ENCODE peak calls at places on chromosomes 11 and 22, in seven cellular contexts. One of them, this sample, is unnamed.

GRCh38 chr11:68028802-68029475 is 1.5 kb upstream of the NDUFS8 start:
- DNase-seq in thoracic aorta: no peak
- DNase-seq in stomach: no peak
- DNase-seq in kidney epithelial cell: peak; percentile 28
- DNase-seq in psoas muscle: no peak
- DNase-seq in mesothelial cell of epicardium: no peak
- DNase-seq in lower leg skin: no peak
- DNase-seq in this sample: peak; percentile 23

GRCh38 chr11:47152953-47153950 is 23.4 kb downstream of the ARFGAP2 start:
- DNase-seq in thoracic aorta: no peak
- DNase-seq in stomach: peak; percentile 84
- DNase-seq in kidney epithelial cell: no peak
- DNase-seq in psoas muscle: peak; percentile 89
- DNase-seq in mesothelial cell of epicardium: no peak
- DNase-seq in lower leg skin: peak; percentile 83
- DNase-seq in this sample: peak; percentile 49

GRCh38 chr22:31556627-31557203 is 60.4 kb downstream of the SFI1 start:
- DNase-seq in thoracic aorta: no peak
- DNase-seq in stomach: no peak
- DNase-seq in kidney epithelial cell: no peak
- DNase-seq in psoas muscle: no peak
- DNase-seq in mesothelial cell of epicardium: no peak
- DNase-seq in lower leg skin: no peak
- DNase-seq in this sample: peak; percentile 20

GRCh38 chr11:133595998-133596590 is 63.8 kb upstream of the OPCML start:
- DNase-seq in thoracic aorta: no peak
- DNase-seq in stomach: no peak
- DNase-seq in kidney epithelial cell: no peak
- DNase-seq in psoas muscle: no peak
- DNase-seq in mesothelial cell of epicardium: no peak
- DNase-seq in lower leg skin: no peak
- DNase-seq in this sample: no peak

GRCh38 chr11:77813256-77813655 is 7.3 kb downstream of the RSF1 start:
- DNase-seq in thoracic aorta: no peak
- DNase-seq in stomach: no peak
- DNase-seq in kidney epithelial cell: no peak
- DNase-seq in psoas muscle: no peak
- DNase-seq in mesothelial cell of epicardium: no peak
- DNase-seq in lower leg skin: no peak
- DNase-seq in this sample: peak; percentile 53

GRCh38 chr11:66617148-66617814 is 851 bp downstream of the RBM14 start:
- DNase-seq in thoracic aorta: peak; percentile 40
- DNase-seq in stomach: no peak
- DNase-seq in kidney epithelial cell: no peak
- DNase-seq in psoas muscle: peak; percentile 87
- DNase-seq in mesothelial cell of epicardium: no peak
- DNase-seq in lower leg skin: peak; percentile 71
- DNase-seq in this sample: peak; percentile 62

GRCh38 chr22:38783095-38783710 is 10.7 kb downstream of the DNAL4 start:
- DNase-seq in thoracic aorta: no peak
- DNase-seq in stomach: no peak
- DNase-seq in kidney epithelial cell: no peak
- DNase-seq in psoas muscle: peak; percentile 20
- DNase-seq in mesothelial cell of epicardium: no peak
- DNase-seq in lower leg skin: no peak
- DNase-seq in this sample: no peak

GRCh38 chr11:91946397-91947090 is 278.1 kb upstream of the FAT3 start:
- DNase-seq in thoracic aorta: no peak
- DNase-seq in stomach: no peak
- DNase-seq in kidney epithelial cell: no peak
- DNase-seq in psoas muscle: no peak
- DNase-seq in mesothelial cell of epicardium: no peak
- DNase-seq in lower leg skin: no peak
- DNase-seq in this sample: peak; percentile 64

GRCh38 chr22:22507743-22508273 is 734 bp downstream of the ZNF280B start:
- DNase-seq in thoracic aorta: no peak
- DNase-seq in stomach: no peak
- DNase-seq in kidney epithelial cell: no peak
- DNase-seq in psoas muscle: no peak
- DNase-seq in mesothelial cell of epicardium: no peak
- DNase-seq in lower leg skin: no peak
- DNase-seq in this sample: no peak

GRCh38 chr11:65424200-65425104 is 1.9 kb downstream of the NEAT1 start:
- DNase-seq in thoracic aorta: no peak
- DNase-seq in stomach: peak; percentile 55
- DNase-seq in kidney epithelial cell: no peak
- DNase-seq in psoas muscle: peak; percentile 76
- DNase-seq in mesothelial cell of epicardium: no peak
- DNase-seq in lower leg skin: no peak
- DNase-seq in this sample: peak; percentile 63

GRCh38 chr11:110907629-110908028 is 195.4 kb upstream of the ARHGAP20 start:
- DNase-seq in thoracic aorta: no peak
- DNase-seq in stomach: peak; percentile 47
- DNase-seq in kidney epithelial cell: peak; percentile 98
- DNase-seq in psoas muscle: no peak
- DNase-seq in mesothelial cell of epicardium: no peak
- DNase-seq in lower leg skin: no peak
- DNase-seq in this sample: peak; percentile 94

GRCh38 chr11:9489366-9489765 is 28.6 kb downstream of the ZNF143 start:
- DNase-seq in thoracic aorta: no peak
- DNase-seq in stomach: no peak
- DNase-seq in kidney epithelial cell: no peak
- DNase-seq in psoas muscle: no peak
- DNase-seq in mesothelial cell of epicardium: no peak
- DNase-seq in lower leg skin: no peak
- DNase-seq in this sample: peak; percentile 84

GRCh38 chr11:120667281-120667680 is 155.7 kb downstream of the GRIK4 start:
- DNase-seq in thoracic aorta: no peak
- DNase-seq in stomach: no peak
- DNase-seq in kidney epithelial cell: no peak
- DNase-seq in psoas muscle: no peak
- DNase-seq in mesothelial cell of epicardium: no peak
- DNase-seq in lower leg skin: no peak
- DNase-seq in this sample: peak; percentile 51

GRCh38 chr22:19806213-19807160 is 45.9 kb downstream of the TBX1 start:
- DNase-seq in thoracic aorta: no peak
- DNase-seq in stomach: peak; percentile 86
- DNase-seq in kidney epithelial cell: peak; percentile 21
- DNase-seq in psoas muscle: peak; percentile 52
- DNase-seq in mesothelial cell of epicardium: no peak
- DNase-seq in lower leg skin: peak; percentile 85
- DNase-seq in this sample: peak; percentile 38

GRCh38 chr11:35617687-35618496 is at the start of gene FJX1:
- DNase-seq in thoracic aorta: no peak
- DNase-seq in stomach: no peak
- DNase-seq in kidney epithelial cell: no peak
- DNase-seq in psoas muscle: peak; percentile 70
- DNase-seq in mesothelial cell of epicardium: peak; percentile 61
- DNase-seq in lower leg skin: peak; percentile 50
- DNase-seq in this sample: peak; percentile 92

GRCh38 chr11:72553748-72554147 is 119.4 kb upstream of the CLPB start:
- DNase-seq in thoracic aorta: no peak
- DNase-seq in stomach: no peak
- DNase-seq in kidney epithelial cell: no peak
- DNase-seq in psoas muscle: no peak
- DNase-seq in mesothelial cell of epicardium: no peak
- DNase-seq in lower leg skin: no peak
- DNase-seq in this sample: no peak

GRCh38 chr11:17428261-17428660 is 39.8 kb upstream of the KCNJ11 start:
- DNase-seq in thoracic aorta: no peak
- DNase-seq in stomach: no peak
- DNase-seq in kidney epithelial cell: no peak
- DNase-seq in psoas muscle: no peak
- DNase-seq in mesothelial cell of epicardium: no peak
- DNase-seq in lower leg skin: no peak
- DNase-seq in this sample: no peak

GRCh38 chr11:105968021-105968697 is 53.9 kb downstream of the MSANTD4 start:
- DNase-seq in thoracic aorta: no peak
- DNase-seq in stomach: no peak
- DNase-seq in kidney epithelial cell: peak; percentile 52
- DNase-seq in psoas muscle: no peak
- DNase-seq in mesothelial cell of epicardium: no peak
- DNase-seq in lower leg skin: no peak
- DNase-seq in this sample: peak; percentile 72

GRCh38 chr11:88280673-88281316 is 56.7 kb downstream of the CTSC start:
- DNase-seq in thoracic aorta: no peak
- DNase-seq in stomach: no peak
- DNase-seq in kidney epithelial cell: no peak
- DNase-seq in psoas muscle: no peak
- DNase-seq in mesothelial cell of epicardium: no peak
- DNase-seq in lower leg skin: no peak
- DNase-seq in this sample: peak; percentile 46

GRCh38 chr22:36160499-36160942 is at the start of gene APOL3:
- DNase-seq in thoracic aorta: no peak
- DNase-seq in stomach: peak; percentile 74
- DNase-seq in kidney epithelial cell: no peak
- DNase-seq in psoas muscle: peak; percentile 86
- DNase-seq in mesothelial cell of epicardium: no peak
- DNase-seq in lower leg skin: peak; percentile 89
- DNase-seq in this sample: peak; percentile 34

GRCh38 chr11:61543606-61544306 is 35.2 kb downstream of the LRRC10B start:
- DNase-seq in thoracic aorta: no peak
- DNase-seq in stomach: no peak
- DNase-seq in kidney epithelial cell: no peak
- DNase-seq in psoas muscle: no peak
- DNase-seq in mesothelial cell of epicardium: no peak
- DNase-seq in lower leg skin: no peak
- DNase-seq in this sample: peak; percentile 45

GRCh38 chr11:61546663-61547062 is 34.2 kb downstream of the SYT7 start:
- DNase-seq in thoracic aorta: no peak
- DNase-seq in stomach: no peak
- DNase-seq in kidney epithelial cell: no peak
- DNase-seq in psoas muscle: no peak
- DNase-seq in mesothelial cell of epicardium: no peak
- DNase-seq in lower leg skin: no peak
- DNase-seq in this sample: no peak

GRCh38 chr11:61545921-61546320 is 35.0 kb downstream of the SYT7 start:
- DNase-seq in thoracic aorta: no peak
- DNase-seq in stomach: no peak
- DNase-seq in kidney epithelial cell: no peak
- DNase-seq in psoas muscle: no peak
- DNase-seq in mesothelial cell of epicardium: no peak
- DNase-seq in lower leg skin: no peak
- DNase-seq in this sample: no peak

GRCh38 chr11:61544466-61544865 is 35.9 kb downstream of the LRRC10B start:
- DNase-seq in thoracic aorta: no peak
- DNase-seq in stomach: no peak
- DNase-seq in kidney epithelial cell: no peak
- DNase-seq in psoas muscle: no peak
- DNase-seq in mesothelial cell of epicardium: no peak
- DNase-seq in lower leg skin: no peak
- DNase-seq in this sample: no peak

GRCh38 chr11:61545341-61545740 is 35.5 kb downstream of the SYT7 start:
- DNase-seq in thoracic aorta: no peak
- DNase-seq in stomach: no peak
- DNase-seq in kidney epithelial cell: no peak
- DNase-seq in psoas muscle: no peak
- DNase-seq in mesothelial cell of epicardium: no peak
- DNase-seq in lower leg skin: no peak
- DNase-seq in this sample: no peak
- TF ChIP-seq CTCF in thoracic aorta: no peak
- TF ChIP-seq CTCF in stomach: no peak
- TF ChIP-seq CTCF in kidney epithelial cell: peak; percentile 35
- TF ChIP-seq CTCF in psoas muscle: no peak
- TF ChIP-seq CTCF in mesothelial cell of epicardium: no peak
- TF ChIP-seq CTCF in lower leg skin: no peak
- TF ChIP-seq CTCF in this sample: peak; percentile 38

DNA sequence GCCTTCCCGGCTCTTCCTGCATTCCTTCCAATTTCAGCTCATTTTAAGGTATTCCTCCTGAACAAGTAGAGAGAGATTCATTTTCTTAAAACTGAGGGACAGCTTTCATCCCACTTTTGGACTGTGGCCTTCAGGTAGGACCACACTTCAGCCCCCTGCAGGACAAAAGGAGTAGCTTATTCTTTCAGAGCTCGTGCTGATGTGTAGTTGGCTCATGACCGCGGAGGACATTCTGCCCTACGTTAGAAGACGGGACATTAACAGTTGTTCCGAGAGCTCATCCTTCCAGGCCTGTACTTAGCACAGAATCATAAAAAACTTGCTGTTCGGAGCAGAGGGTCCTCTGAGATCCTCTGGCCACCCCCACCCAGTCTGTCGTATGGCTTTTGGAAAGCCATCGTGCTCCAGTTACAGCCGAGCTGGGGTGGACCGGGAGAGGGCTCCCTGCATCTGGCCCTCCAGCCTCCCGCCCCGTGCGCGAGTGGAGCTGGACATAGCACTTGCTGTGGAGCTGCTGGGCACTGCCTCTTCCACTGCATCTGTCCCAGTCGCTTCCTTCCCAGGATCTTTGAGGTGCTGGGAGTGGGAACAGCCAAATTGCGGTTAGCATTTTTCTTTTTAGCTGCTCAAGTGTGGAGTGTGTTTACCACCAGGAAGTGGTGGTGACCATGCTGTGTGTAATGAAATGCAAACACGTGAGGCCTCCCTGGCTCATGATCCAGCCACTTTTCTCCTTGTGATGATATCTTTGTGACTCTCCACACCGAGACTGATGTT is 250.3 kb downstream of the TBC1D22A start:
- DNase-seq in thoracic aorta: no peak
- DNase-seq in stomach: no peak
- DNase-seq in kidney epithelial cell: peak; percentile 26
- DNase-seq in psoas muscle: no peak
- DNase-seq in mesothelial cell of epicardium: no peak
- DNase-seq in lower leg skin: no peak
- DNase-seq in this sample: peak; percentile 70
- TF ChIP-seq CTCF in thoracic aorta: no peak
- TF ChIP-seq CTCF in stomach: no peak
- TF ChIP-seq CTCF in kidney epithelial cell: peak; percentile 17
- TF ChIP-seq CTCF in psoas muscle: no peak
- TF ChIP-seq CTCF in mesothelial cell of epicardium: no peak
- TF ChIP-seq CTCF in lower leg skin: no peak
- TF ChIP-seq CTCF in this sample: no peak

DNA sequence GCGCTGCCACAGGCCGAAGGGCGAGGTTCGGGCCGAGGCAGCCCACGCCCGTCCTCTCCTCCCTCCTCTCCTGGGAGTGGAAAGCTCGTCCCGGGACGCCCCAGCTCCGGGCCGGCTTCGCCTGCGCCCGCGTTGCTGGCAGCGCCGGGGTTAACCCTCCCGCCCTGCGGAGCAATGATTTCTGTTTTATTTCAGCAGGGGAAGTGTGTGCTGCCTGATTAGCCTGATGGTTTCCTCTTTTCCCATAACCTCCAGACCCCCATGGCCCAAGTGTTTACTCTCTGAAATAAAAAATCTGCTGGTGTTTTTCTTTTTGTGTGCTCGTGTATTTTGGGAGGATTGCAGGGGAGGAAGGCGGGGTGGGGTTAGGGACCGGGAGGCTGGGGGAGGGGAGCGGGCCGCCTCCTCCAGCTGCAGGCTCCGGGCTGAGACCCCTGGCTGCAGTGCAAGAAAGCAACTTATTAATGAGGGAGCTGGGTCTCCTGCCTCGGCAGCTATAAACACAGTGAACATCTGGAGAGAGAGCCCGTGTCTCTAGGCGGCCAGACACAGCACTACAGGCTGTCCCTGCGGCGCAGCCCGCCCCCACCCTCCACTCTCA is 38.6 kb downstream of the ETS1 start:
- DNase-seq in thoracic aorta: no peak
- DNase-seq in stomach: peak; percentile 49
- DNase-seq in kidney epithelial cell: no peak
- DNase-seq in psoas muscle: peak; percentile 79
- DNase-seq in mesothelial cell of epicardium: no peak
- DNase-seq in lower leg skin: no peak
- DNase-seq in this sample: peak; percentile 25
- TF ChIP-seq CTCF in thoracic aorta: no peak
- TF ChIP-seq CTCF in stomach: no peak
- TF ChIP-seq CTCF in kidney epithelial cell: no peak
- TF ChIP-seq CTCF in psoas muscle: no peak
- TF ChIP-seq CTCF in mesothelial cell of epicardium: no peak
- TF ChIP-seq CTCF in lower leg skin: no peak
- TF ChIP-seq CTCF in this sample: no peak

GRCh38 chr22:30219049-30219448 is 27.5 kb downstream of the LIF start:
- DNase-seq in thoracic aorta: no peak
- DNase-seq in stomach: no peak
- DNase-seq in kidney epithelial cell: no peak
- DNase-seq in psoas muscle: no peak
- DNase-seq in mesothelial cell of epicardium: no peak
- DNase-seq in lower leg skin: no peak
- DNase-seq in this sample: no peak
- TF ChIP-seq CTCF in thoracic aorta: no peak
- TF ChIP-seq CTCF in stomach: no peak
- TF ChIP-seq CTCF in kidney epithelial cell: peak; percentile 27
- TF ChIP-seq CTCF in psoas muscle: no peak
- TF ChIP-seq CTCF in mesothelial cell of epicardium: peak; percentile 39
- TF ChIP-seq CTCF in lower leg skin: no peak
- TF ChIP-seq CTCF in this sample: peak; percentile 23